ENCODE peak calls at places on chromosomes 1 and 21, in ten cellular contexts. M is pancreas; L is BE2C; D is naive thymus-derived CD4-positive, alpha-beta T cell; U is neuronal stem cell; W is left ventricle myocardium inferior; X is adrenal gland; E is colonic mucosa; O is upper lobe of left lung; H is lower lobe of right lung. R is an unnamed sample. For H3K9me3 and H3K4me1, the result is how much of the 10 kb centered on the place peaks cover.

GRCh38 chr1:160672789-160673695 is 26.2 kb upstream of the SLAMF1 start:
- DNase-seq in M (no peak), L (no peak), D (no peak), U (no peak), W (no peak), X (no peak), E (no peak), O (no peak), H (no peak), R (no peak)

GRCh38 chr1:30001452-30002039 is 721.8 kb downstream of the MATN1 start:
- DNase-seq in M (no peak), L (no peak), D (no peak), U (no peak), W (no peak), X (no peak), E (no peak), O (no peak), H (no peak), R (no peak)

GRCh38 chr1:186960866-186961265 is 132.1 kb downstream of the PLA2G4A start:
- DNase-seq in M (no peak), L (no peak), D (no peak), U (no peak), W (no peak), X (no peak), E (no peak), O (no peak), H (no peak), R (no peak)

GRCh38 chr1:44698138-44698537 is 23.6 kb downstream of the ARMH1 start:
- DNase-seq in M (no peak), L (no peak), D (no peak), U (no peak), W (no peak), X (no peak), E (no peak), O (no peak), H (no peak), R (no peak)

GRCh38 chr21:27513016-27513415 is 546.1 kb upstream of the ADAMTS5 start:
- DNase-seq in M (no peak), L (peak), D (no peak), U (no peak), W (no peak), X (no peak), E (no peak), O (no peak), H (no peak), R (no peak)

GRCh38 chr1:77347646-77348045 is 65.8 kb downstream of the AK5 start:
- DNase-seq in M (no peak), L (no peak), D (no peak), U (no peak), W (no peak), X (no peak), E (no peak), O (no peak), H (no peak), R (no peak)

GRCh38 chr1:32393832-32394140 is 455 bp downstream of the BSDC1 start:
- DNase-seq in M (no peak), L (no peak), D (no peak), U (no peak), W (no peak), X (no peak), E (peak), O (peak), H (peak), R (no peak)

GRCh38 chr1:200302893-200303250 is 107.0 kb downstream of the ZNF281 start:
- DNase-seq in M (peak), L (no peak), D (no peak), U (no peak), W (no peak), X (no peak), E (no peak), O (no peak), H (peak), R (no peak)

GRCh38 chr1:54542120-54542961 is 5.7 kb upstream of the ACOT11 start:
- DNase-seq in M (peak), L (peak), D (peak), U (peak), W (peak), X (peak), E (peak), O (peak), H (peak), R (peak)

GRCh38 chr1:151593651-151594625 is 17.9 kb upstream of the SNX27 start:
- DNase-seq in M (peak), L (peak), D (peak), U (peak), W (peak), X (peak), E (peak), O (peak), H (peak), R (peak)

GRCh38 chr1:232904566-232904965 is 45.8 kb upstream of the NTPCR start:
- DNase-seq in M (no peak), L (no peak), D (no peak), U (no peak), W (no peak), X (no peak), E (no peak), O (no peak), H (no peak), R (no peak)

GRCh38 chr21:32426592-32427051 is 14.1 kb downstream of the EVA1C start:
- DNase-seq in M (no peak), L (no peak), D (no peak), U (no peak), W (no peak), X (no peak), E (no peak), O (no peak), H (no peak), R (no peak)

GRCh38 chr21:18517905-18518566 is 114.5 kb upstream of the TMPRSS15 start:
- DNase-seq in M (no peak), L (peak), D (no peak), U (no peak), W (no peak), X (no peak), E (no peak), O (no peak), H (no peak), R (no peak)

GRCh38 chr1:119097380-119097779 is 43.1 kb downstream of the WARS2 start:
- DNase-seq in M (no peak), L (no peak), D (no peak), U (no peak), W (no peak), X (no peak), E (no peak), O (no peak), H (no peak), R (no peak)

GRCh38 chr1:25740071-25740470 is 59.9 kb upstream of the SELENON start:
- DNase-seq in M (no peak), L (no peak), D (no peak), U (no peak), W (no peak), X (no peak), E (no peak), O (no peak), H (peak), R (no peak)

GRCh38 chr21:42568834-42569731 is 55.4 kb downstream of the SLC37A1 start:
- DNase-seq in M (peak), L (no peak), D (no peak), U (no peak), W (no peak), X (peak), E (no peak), O (peak), H (peak), R (no peak)

GRCh38 chr1:67752306-67752705 is 67.3 kb downstream of the GADD45A start:
- DNase-seq in M (no peak), L (no peak), D (no peak), U (no peak), W (no peak), X (no peak), E (no peak), O (no peak), H (no peak), R (no peak)

GRCh38 chr1:181846001-181846645 is 215.4 kb downstream of the ZNF648 start:
- DNase-seq in M (no peak), L (no peak), D (no peak), U (no peak), W (no peak), X (no peak), E (no peak), O (no peak), H (no peak), R (no peak)

GRCh38 chr1:118485757-118486156 is 300.7 kb upstream of the SPAG17 start:
- DNase-seq in M (no peak), L (no peak), D (no peak), U (no peak), W (no peak), X (no peak), E (no peak), O (no peak), H (no peak), R (no peak)

GRCh38 chr1:153985984-153986761 is at the start of gene RAB13:
- DNase-seq in M (peak), L (peak), D (no peak), U (peak), W (peak), X (peak), E (peak), O (peak), H (peak), R (no peak)

GRCh38 chr1:208158640-208159541 is 85.3 kb downstream of the PLXNA2 start:
- DNase-seq in M (no peak), L (no peak), D (no peak), U (no peak), W (no peak), X (no peak), E (peak), O (no peak), H (no peak), R (no peak)

GRCh38 chr1:193070942-193071341 is 11.5 kb downstream of the RO60 start:
- DNase-seq in M (no peak), L (no peak), D (peak), U (no peak), W (no peak), X (no peak), E (no peak), O (no peak), H (no peak), R (no peak)

GRCh38 chr1:202135221-202135721 is 9.3 kb downstream of the ARL8A start:
- DNase-seq in M (no peak), L (peak), D (peak), U (peak), W (peak), X (peak), E (peak), O (peak), H (peak), R (peak)

GRCh38 chr1:26863677-26864060 is 720 bp downstream of the SFN start:
- DNase-seq in M (no peak), L (no peak), D (no peak), U (no peak), W (no peak), X (no peak), E (no peak), O (no peak), H (no peak), R (no peak)

GRCh38 chr1:163570061-163570460 is 248.3 kb downstream of the NUF2 start:
- DNase-seq in M (no peak), L (no peak), D (no peak), U (no peak), W (no peak), X (no peak), E (no peak), O (no peak), H (no peak), R (no peak)

GRCh38 chr1:147837845-147838363 is 64.7 kb upstream of the GJA8 start:
- DNase-seq in M (no peak), L (no peak), D (no peak), U (no peak), W (no peak), X (no peak), E (no peak), O (no peak), H (no peak), R (no peak)

GRCh38 chr1:46401964-46402626 is 8.0 kb downstream of the FAAH start:
- DNase-seq in M (peak), L (peak), D (no peak), U (no peak), W (peak), X (peak), E (peak), O (peak), H (peak), R (no peak)

GRCh38 chr1:30929135-30929889 is 20.8 kb upstream of the SDC3 start:
- DNase-seq in M (no peak), L (peak), D (peak), U (no peak), W (no peak), X (peak), E (peak), O (no peak), H (no peak), R (no peak)

GRCh38 chr1:23774174-23774880 is 3.9 kb upstream of the PITHD1 start:
- DNase-seq in M (no peak), L (no peak), D (no peak), U (no peak), W (no peak), X (no peak), E (no peak), O (peak), H (no peak), R (no peak)

GRCh38 chr1:92957020-92957734 is 4.1 kb downstream of the DIPK1A start:
- DNase-seq in M (no peak), L (no peak), D (no peak), U (no peak), W (no peak), X (no peak), E (no peak), O (no peak), H (no peak), R (no peak)

GRCh38 chr1:57411262-57411661 is 12.6 kb downstream of the DAB1 start:
- DNase-seq in M (no peak), L (no peak), D (no peak), U (no peak), W (no peak), X (no peak), E (no peak), O (no peak), H (no peak), R (no peak)

GRCh38 chr21:44575307-44576024 is 1.9 kb downstream of the KRTAP10-4 start:
- DNase-seq in M (no peak), L (no peak), D (no peak), U (no peak), W (no peak), X (no peak), E (no peak), O (no peak), H (peak), R (no peak)

GRCh38 chr1:56433056-56433577 is 146.2 kb downstream of the PLPP3 start:
- DNase-seq in M (no peak), L (no peak), D (no peak), U (no peak), W (no peak), X (no peak), E (no peak), O (no peak), H (no peak), R (no peak)

GRCh38 chr1:217717959-217718358 is 86.8 kb downstream of the SPATA17 start:
- DNase-seq in M (no peak), L (no peak), D (no peak), U (no peak), W (no peak), X (no peak), E (no peak), O (no peak), H (no peak), R (no peak)

GRCh38 chr1:179178965-179179364 is 50.5 kb downstream of the ABL2 start:
- DNase-seq in M (no peak), L (no peak), D (no peak), U (no peak), W (no peak), X (no peak), E (no peak), O (no peak), H (no peak), R (no peak)

GRCh38 chr1:159211331-159212136 is 6.9 kb downstream of the ACKR1 start:
- DNase-seq in M (peak), L (peak), D (peak), U (peak), W (no peak), X (no peak), E (peak), O (peak), H (no peak), R (peak)

GRCh38 chr21:25092441-25093011 is 514.8 kb downstream of the MRPL39 start:
- DNase-seq in M (peak), L (no peak), D (no peak), U (no peak), W (no peak), X (no peak), E (no peak), O (no peak), H (no peak), R (no peak)
- H3K9me3 ChIP-seq in M (under half), L (under half), D (under half), U (under half), W (under half), X (under half), E (under half), O (under half), H (under half), R (under half)

DNA sequence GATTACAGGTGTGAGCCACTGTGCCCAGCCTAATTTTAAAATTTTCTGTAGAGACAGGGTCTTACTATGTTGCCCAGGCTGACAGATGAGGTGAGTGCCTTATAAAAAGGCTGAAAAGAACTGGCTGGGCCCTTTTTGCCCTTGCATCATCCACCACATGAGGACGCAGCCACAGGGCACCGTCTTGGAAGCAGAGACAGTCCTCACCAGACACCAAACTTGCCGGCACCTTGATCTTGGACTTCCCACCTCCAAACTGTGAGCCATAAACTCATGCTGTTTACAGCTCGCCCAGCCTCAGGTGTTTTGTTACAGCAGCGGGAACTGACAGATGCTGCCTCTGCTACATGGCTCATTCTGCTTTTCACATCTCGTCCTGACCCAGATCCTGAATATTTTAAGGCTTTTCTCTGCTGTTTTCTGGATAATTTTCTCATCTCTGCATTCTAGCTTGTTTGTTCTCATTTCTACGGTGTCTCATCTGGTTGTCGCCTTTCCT is 19.1 kb upstream of the PCBP3 start:
- DNase-seq in M (no peak), L (no peak), D (no peak), U (no peak), W (no peak), X (no peak), E (no peak), O (no peak), H (no peak), R (no peak)
- H3K4me1 ChIP-seq in M (under half), L (under half), D (under half), U (under half), W (under half), X (under half), E (under half), O (under half), H (under half), R (under half)

GRCh38 chr1:4256351-4256750 is 356.3 kb upstream of the C1orf174 start:
- DNase-seq in M (no peak), L (no peak), D (no peak), U (no peak), W (no peak), X (no peak), E (no peak), O (no peak), H (no peak), R (no peak)

GRCh38 chr1:4265836-4266235 is 365.8 kb upstream of the C1orf174 start:
- DNase-seq in M (no peak), L (no peak), D (no peak), U (no peak), W (no peak), X (no peak), E (no peak), O (no peak), H (no peak), R (no peak)

GRCh38 chr1:4263699-4264098 is 363.6 kb upstream of the C1orf174 start:
- DNase-seq in M (no peak), L (no peak), D (no peak), U (no peak), W (no peak), X (no peak), E (no peak), O (no peak), H (no peak), R (no peak)

GRCh38 chr1:4262665-4263064 is 362.6 kb upstream of the C1orf174 start:
- DNase-seq in M (no peak), L (no peak), D (no peak), U (no peak), W (no peak), X (no peak), E (no peak), O (no peak), H (no peak), R (no peak)

GRCh38 chr1:4261327-4261726 is 361.3 kb upstream of the C1orf174 start:
- DNase-seq in M (no peak), L (no peak), D (no peak), U (no peak), W (no peak), X (no peak), E (no peak), O (no peak), H (no peak), R (no peak)
- H3K9me3 ChIP-seq in M (under half), L (under half), D (under half), U (under half), W (under half), X (under half), E (under half), O (under half), H (under half), R (under half)

GRCh38 chr1:28663871-28664470 is 4.6 kb upstream of the GMEB1 start:
- DNase-seq in M (no peak), L (no peak), D (no peak), U (no peak), W (no peak), X (no peak), E (no peak), O (no peak), H (no peak), R (no peak)

GRCh38 chr1:28671254-28671780 is 2.7 kb downstream of the GMEB1 start:
- DNase-seq in M (no peak), L (no peak), D (no peak), U (no peak), W (no peak), X (no peak), E (no peak), O (no peak), H (no peak), R (no peak)

GRCh38 chr1:28668191-28668955 is at the start of gene GMEB1:
- DNase-seq in M (peak), L (peak), D (peak), U (peak), W (peak), X (peak), E (peak), O (peak), H (peak), R (peak)

GRCh38 chr1:28666806-28667205 is 1.8 kb upstream of the GMEB1 start:
- DNase-seq in M (no peak), L (no peak), D (no peak), U (no peak), W (no peak), X (no peak), E (no peak), O (no peak), H (no peak), R (no peak)

DNA sequence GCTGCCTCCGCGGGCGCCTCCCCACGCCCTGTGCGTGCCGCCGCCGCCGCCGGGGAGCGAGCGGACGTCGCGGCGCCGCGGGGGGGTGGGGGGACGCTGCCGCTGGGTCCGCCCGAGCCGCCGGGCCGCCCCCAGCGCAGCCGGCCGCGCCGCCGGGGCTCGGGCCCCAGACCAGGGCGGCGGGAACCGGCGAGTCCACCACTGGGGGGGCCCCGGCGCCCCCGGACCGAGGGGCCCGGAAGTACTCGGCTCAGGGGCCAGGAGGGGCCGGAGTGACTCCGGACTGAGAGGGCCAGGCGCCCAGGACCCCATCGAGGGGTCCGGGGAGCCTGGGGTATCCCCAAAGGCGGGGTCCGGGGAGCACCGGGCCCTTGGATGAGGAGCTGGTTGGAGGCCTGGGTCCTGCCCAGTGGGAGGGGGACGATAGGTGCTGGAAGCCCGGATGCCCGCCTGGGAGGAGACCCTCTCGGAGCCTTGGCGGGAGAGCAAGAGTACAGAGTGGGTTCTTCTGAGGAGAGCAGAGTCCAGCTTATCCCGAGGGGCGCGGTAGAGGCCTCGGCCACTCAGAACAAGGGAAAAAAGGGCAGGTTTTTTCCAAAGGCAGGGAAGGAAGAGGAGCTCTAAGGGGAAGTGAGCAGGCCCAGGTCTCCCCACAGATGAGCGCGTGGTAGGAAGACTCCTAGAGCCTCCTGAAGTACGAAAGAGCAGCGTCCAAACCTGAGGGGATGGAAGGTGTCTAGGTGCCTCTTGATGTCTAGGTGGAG is 554 bp downstream of the GMEB1 start:
- DNase-seq in M (peak), L (peak), D (peak), U (peak), W (peak), X (peak), E (peak), O (peak), H (peak), R (peak)
- H3K4me1 ChIP-seq in M (under half), L (under half), D (under half), U (under half), W (under half), X (under half), E (under half), O (under half), H (under half), R (under half)

R was measured in CD4-positive, CD25-positive, alpha-beta regulatory T cell.